ENCODE peak calls at places on chromosomes 3 and 15, in seven cellular contexts. G, C, T, V, I, M and D are unnamed samples.

GRCh38 chr3:138351151-138351550 is 2.8 kb downstream of the MRAS start:
- DNase-seq in G (no peak), C (no peak), T (no peak), V (peak; percentile 39), I (no peak), M (peak; percentile 83), D (no peak)

GRCh38 chr3:27483117-27484001 is 825 bp downstream of the SLC4A7 start:
- DNase-seq in G (peak; percentile 33), C (peak; percentile 43), T (peak; percentile 78), V (peak; percentile 81), I (peak; percentile 63), M (peak; percentile 50), D (peak; percentile 82)

GRCh38 chr15:31387483-31388118 is 61.0 kb downstream of the KLF13 start:
- DNase-seq in G (no peak), C (no peak), T (no peak), V (peak; percentile 18), I (no peak), M (no peak), D (no peak)

GRCh38 chr3:5677560-5677959 is 490.1 kb downstream of the EDEM1 start:
- DNase-seq in G (no peak), C (no peak), T (no peak), V (no peak), I (no peak), M (no peak), D (no peak)

GRCh38 chr3:115580566-115580965 is 42.7 kb upstream of the GAP43 start:
- DNase-seq in G (no peak), C (no peak), T (peak; percentile 14), V (no peak), I (no peak), M (no peak), D (no peak)

GRCh38 chr3:156818890-156819289 is 7.3 kb upstream of the LEKR1 start:
- DNase-seq in G (no peak), C (no peak), T (peak; percentile 82), V (peak; percentile 74), I (no peak), M (peak; percentile 56), D (no peak)

GRCh38 chr3:128496602-128497304 is 3.8 kb upstream of the GATA2 start:
- DNase-seq in G (no peak), C (peak; percentile 57), T (peak; percentile 49), V (no peak), I (peak; percentile 67), M (no peak), D (peak; percentile 60)

GRCh38 chr15:32828507-32829186 is 110.8 kb downstream of the GREM1 start:
- DNase-seq in G (no peak), C (no peak), T (peak; percentile 91), V (peak; percentile 96), I (no peak), M (no peak), D (no peak)

GRCh38 chr3:68306571-68306970 is 625.8 kb downstream of the TAFA4 start:
- DNase-seq in G (peak; percentile 63), C (peak; percentile 32), T (peak; percentile 8), V (no peak), I (peak; percentile 50), M (no peak), D (peak; percentile 71)

GRCh38 chr15:99425666-99426301 is 140.0 kb upstream of the MEF2A start:
- DNase-seq in G (no peak), C (no peak), T (no peak), V (no peak), I (no peak), M (no peak), D (peak; percentile 37)

GRCh38 chr3:176867681-176868663 is 329.3 kb downstream of the TBL1XR1 start:
- DNase-seq in G (no peak), C (no peak), T (peak; percentile 6), V (no peak), I (no peak), M (no peak), D (peak; percentile 33)

GRCh38 chr3:31562525-31562924 is 29.8 kb downstream of the STT3B start:
- DNase-seq in G (no peak), C (peak; percentile 88), T (no peak), V (no peak), I (peak; percentile 87), M (no peak), D (peak; percentile 90)

GRCh38 chr3:64203216-64203615 is 22.1 kb downstream of the PRICKLE2 start:
- DNase-seq in G (no peak), C (no peak), T (no peak), V (peak; percentile 61), I (no peak), M (no peak), D (no peak)

GRCh38 chr3:122992138-122992537 is 35.4 kb downstream of the SEMA5B start:
- DNase-seq in G (no peak), C (no peak), T (no peak), V (no peak), I (no peak), M (no peak), D (no peak)

GRCh38 chr3:122992628-122993570 is 34.7 kb downstream of the SEMA5B start:
- DNase-seq in G (no peak), C (no peak), T (no peak), V (no peak), I (no peak), M (peak; percentile 52), D (no peak)

GRCh38 chr3:122989856-122990575 is 37.5 kb downstream of the SEMA5B start:
- DNase-seq in G (no peak), C (no peak), T (no peak), V (no peak), I (no peak), M (peak; percentile 56), D (no peak)

GRCh38 chr3:122993573-122993972 is 34.0 kb downstream of the SEMA5B start:
- DNase-seq in G (no peak), C (no peak), T (no peak), V (no peak), I (no peak), M (no peak), D (no peak)

DNA sequence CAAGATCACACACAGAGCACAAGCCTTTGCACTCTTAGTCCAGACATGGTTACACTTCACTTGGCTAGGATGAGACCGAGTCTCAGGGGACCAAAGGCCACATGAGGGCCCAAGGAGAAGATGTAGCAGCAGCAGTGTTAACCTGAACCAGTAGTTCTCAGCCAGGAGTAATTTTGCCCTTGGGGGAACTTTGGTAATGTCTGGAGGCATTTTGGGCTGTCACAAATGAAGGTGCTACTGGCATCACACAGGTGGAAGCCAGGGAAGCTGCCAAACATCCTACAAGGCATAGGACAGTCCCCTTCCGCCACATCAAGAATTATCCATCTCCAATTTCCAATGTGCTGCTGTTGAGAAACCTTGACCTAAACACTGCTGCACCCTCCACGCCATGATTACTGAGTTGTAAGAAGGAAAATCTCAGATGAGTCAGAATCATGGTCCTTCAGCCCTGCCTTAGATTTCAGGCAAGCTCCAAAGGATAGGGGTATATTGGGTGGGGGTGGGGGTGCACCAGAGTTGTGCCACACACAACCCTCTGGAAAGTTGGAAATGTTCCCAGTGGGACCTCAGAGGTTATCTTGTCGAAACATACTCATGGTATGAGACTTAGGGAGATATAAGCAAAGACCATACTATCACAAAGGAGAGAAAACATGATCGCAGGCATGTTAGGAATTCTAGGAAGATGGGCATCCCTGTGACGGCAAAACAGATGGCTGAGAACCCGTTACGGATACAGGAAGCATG is 36.2 kb downstream of the SEMA5B start:
- DNase-seq in G (no peak), C (no peak), T (no peak), V (no peak), I (no peak), M (peak; percentile 60), D (no peak)
- H2BK120ac ChIP-seq in G (no peak overlapping the region), C (no peak overlapping the region), T (no peak overlapping the region), V (no peak overlapping the region), I (no peak overlapping the region), M (no peak overlapping the region), D (no peak overlapping the region)

GRCh38 chr3:146640361-146640760 is 35.2 kb upstream of the PLSCR5 start:
- DNase-seq in G (no peak), C (no peak), T (no peak), V (no peak), I (no peak), M (no peak), D (peak; percentile 11)
- H2BK120ac ChIP-seq in G (no peak overlapping the region), C (no peak overlapping the region), T (no peak overlapping the region), V (no peak overlapping the region), I (no peak overlapping the region), M (no peak overlapping the region), D (no peak overlapping the region)

DNA sequence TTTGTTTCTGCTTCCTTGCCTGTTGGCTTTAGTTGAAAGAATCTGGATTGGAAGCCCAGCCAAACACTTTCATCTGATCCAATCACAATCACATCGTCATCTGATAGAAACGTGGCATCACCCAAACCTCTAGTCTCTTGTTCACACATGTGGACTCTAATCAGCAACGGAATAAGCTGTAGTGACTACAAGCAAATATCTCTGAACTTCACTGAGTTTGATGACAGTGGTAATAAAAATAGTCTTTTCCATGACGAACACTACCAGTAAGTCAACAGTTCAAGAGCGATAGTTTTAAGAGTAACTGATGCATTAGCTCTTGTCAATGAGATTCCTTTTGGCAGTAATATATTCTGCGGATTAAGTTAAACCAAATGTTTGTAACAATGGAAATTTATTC is 22.8 kb upstream of the MECOM start:
- DNase-seq in G (no peak), C (no peak), T (no peak), V (no peak), I (no peak), M (no peak), D (no peak)
- H2BK120ac ChIP-seq in G (no peak overlapping the region), C (no peak overlapping the region), T (no peak overlapping the region), V (no peak overlapping the region), I (no peak overlapping the region), M (no peak overlapping the region), D (no peak overlapping the region)

DNA sequence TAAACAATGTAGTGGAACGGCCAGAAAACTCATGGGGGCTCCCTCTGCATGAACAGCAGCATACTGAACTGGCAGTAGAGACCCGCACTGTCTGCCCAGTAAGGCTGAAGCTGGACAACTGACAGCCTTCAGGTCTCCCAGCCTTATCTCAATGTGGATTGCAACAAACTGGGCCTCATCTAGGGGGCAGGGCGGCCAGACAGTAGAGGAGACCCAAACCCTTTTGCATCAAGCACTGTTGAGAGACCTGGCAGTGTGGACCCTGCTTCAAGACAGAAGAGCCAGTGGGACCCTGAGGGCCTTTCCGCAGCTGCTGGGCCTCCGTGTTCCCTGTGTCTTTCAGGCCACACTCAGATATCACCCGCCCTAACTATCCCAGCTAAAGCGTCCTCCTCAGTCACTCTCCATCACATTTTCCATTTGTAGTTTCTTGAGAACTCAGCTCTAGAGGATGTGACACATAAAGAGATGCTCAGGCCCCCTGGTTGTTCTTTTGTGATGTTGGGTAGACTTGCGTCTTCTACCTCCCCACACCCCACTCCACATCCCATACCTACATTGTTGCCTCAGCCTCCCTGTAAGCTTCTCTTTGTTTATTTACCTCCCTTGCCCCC is 181.1 kb upstream of the NR2E3 start:
- DNase-seq in G (no peak), C (peak; percentile 45), T (no peak), V (no peak), I (no peak), M (no peak), D (peak; percentile 54)
- H2BK120ac ChIP-seq in G (no peak overlapping the region), C (no peak overlapping the region), T (no peak overlapping the region), V (no peak overlapping the region), I (no peak overlapping the region), M (no peak overlapping the region), D (no peak overlapping the region)

GRCh38 chr15:38216763-38217162 is 35.9 kb upstream of the SPRED1 start:
- DNase-seq in G (no peak), C (no peak), T (no peak), V (peak; percentile 64), I (no peak), M (no peak), D (no peak)
- H2BK120ac ChIP-seq in G (no peak overlapping the region), C (no peak overlapping the region), T (no peak overlapping the region), V (no peak overlapping the region), I (no peak overlapping the region), M (no peak overlapping the region), D (no peak overlapping the region)